ENCODE peak calls at places on chromosomes 5 and 9, in five cellular contexts. Q, W, M, L and E are unnamed samples.

GRCh38 chr5:198516-198915 is 7.2 kb downstream of the LRRC14B start:
- DNase-seq in Q (no peak), W (no peak), M (no peak), L (no peak), E (no peak)

GRCh38 chr9:124016152-124017063 is 4.8 kb downstream of the LHX2 start:
- DNase-seq in Q (no peak), W (no peak), M (no peak), L (no peak), E (no peak)

GRCh38 chr5:133423031-133423617 is 189.2 kb downstream of the FSTL4 start:
- DNase-seq in Q (no peak), W (no peak), M (no peak), L (no peak), E (no peak)

GRCh38 chr5:64612349-64612961 is 77.8 kb upstream of the SHISAL2B start:
- DNase-seq in Q (peak; percentile 53), W (peak; percentile 17), M (peak; percentile 84), L (peak; percentile 71), E (peak; percentile 36)

GRCh38 chr5:59361454-59361853 is 532.1 kb downstream of the PDE4D start:
- DNase-seq in Q (no peak), W (no peak), M (no peak), L (no peak), E (no peak)

GRCh38 chr5:137648361-137648760 is 87.5 kb downstream of the KLHL3 start:
- DNase-seq in Q (no peak), W (peak; percentile 54), M (no peak), L (no peak), E (no peak)

GRCh38 chr5:54087436-54087835 is 222.9 kb downstream of the ARL15 start:
- DNase-seq in Q (peak; percentile 91), W (no peak), M (peak; percentile 68), L (peak; percentile 65), E (no peak)

GRCh38 chr9:111926421-111926875 is 29.8 kb downstream of the UGCG start:
- DNase-seq in Q (peak; percentile 62), W (peak; percentile 2), M (peak; percentile 88), L (no peak), E (peak; percentile 99)

GRCh38 chr9:86185872-86186271 is 73.6 kb downstream of the C9orf153 start:
- DNase-seq in Q (no peak), W (peak; percentile 13), M (no peak), L (peak; percentile 21), E (no peak)

GRCh38 chr5:14061106-14061505 is 82.0 kb upstream of the TRIO start:
- DNase-seq in Q (no peak), W (no peak), M (no peak), L (no peak), E (peak; percentile 28)

GRCh38 chr5:40505031-40505430 is 174.7 kb upstream of the PTGER4 start:
- DNase-seq in Q (no peak), W (no peak), M (no peak), L (no peak), E (no peak)

GRCh38 chr5:179438041-179438441 is 92.8 kb upstream of the ADAMTS2 start:
- DNase-seq in Q (no peak), W (no peak), M (peak; percentile 13), L (no peak), E (no peak)

GRCh38 chr9:20786807-20787206 is 102.7 kb downstream of the FOCAD start:
- DNase-seq in Q (no peak), W (no peak), M (no peak), L (no peak), E (no peak)

GRCh38 chr5:147382776-147383175 is 127.1 kb downstream of the DPYSL3 start:
- DNase-seq in Q (peak; percentile 31), W (no peak), M (peak; percentile 27), L (peak; percentile 66), E (no peak)

GRCh38 chr9:134360897-134361296 is 34.6 kb downstream of the RXRA start:
- DNase-seq in Q (peak; percentile 47), W (no peak), M (peak; percentile 16), L (peak; percentile 90), E (no peak)

GRCh38 chr9:7358876-7359275 is 440.7 kb downstream of the DMAC1 start:
- DNase-seq in Q (no peak), W (no peak), M (peak; percentile 19), L (no peak), E (no peak)

GRCh38 chr9:14560194-14560593 is 133.0 kb downstream of the ZDHHC21 start:
- DNase-seq in Q (no peak), W (no peak), M (no peak), L (no peak), E (no peak)

GRCh38 chr9:72586388-72587160 is 65.2 kb downstream of the TMC1 start:
- DNase-seq in Q (peak; percentile 91), W (peak; percentile 4), M (peak; percentile 97), L (peak; percentile 88), E (peak; percentile 84)

GRCh38 chr5:172837640-172838039 is 3.6 kb downstream of the ERGIC1 start:
- DNase-seq in Q (no peak), W (no peak), M (no peak), L (no peak), E (no peak)

GRCh38 chr9:114117996-114118830 is 19.1 kb upstream of the KIF12 start:
- DNase-seq in Q (no peak), W (no peak), M (no peak), L (no peak), E (no peak)

GRCh38 chr9:28155067-28155466 is 581.8 kb upstream of the C9orf72 start:
- DNase-seq in Q (no peak), W (no peak), M (no peak), L (no peak), E (no peak)

GRCh38 chr5:143593723-143594122 is 190.2 kb upstream of the NR3C1 start:
- DNase-seq in Q (no peak), W (no peak), M (no peak), L (no peak), E (no peak)

GRCh38 chr5:454936-455335 is 12.0 kb downstream of the EXOC3 start:
- DNase-seq in Q (no peak), W (no peak), M (no peak), L (no peak), E (no peak)

GRCh38 chr5:60148356-60148755 is 254.8 kb upstream of the PDE4D start:
- DNase-seq in Q (peak; percentile 2), W (no peak), M (peak; percentile 15), L (peak; percentile 27), E (no peak)

GRCh38 chr5:56211298-56211865 is 21.7 kb downstream of the ANKRD55 start:
- DNase-seq in Q (peak; percentile 95), W (no peak), M (peak; percentile 96), L (peak; percentile 87), E (peak; percentile 72)

GRCh38 chr9:23557691-23558090 is 268.3 kb downstream of the ELAVL2 start:
- DNase-seq in Q (peak; percentile 5), W (no peak), M (no peak), L (no peak), E (no peak)

GRCh38 chr5:21834863-21835262 is 1018.3 kb downstream of the CDH12 start:
- DNase-seq in Q (no peak), W (no peak), M (no peak), L (no peak), E (no peak)

GRCh38 chr5:61293873-61294272 is 38.2 kb upstream of the ZSWIM6 start:
- DNase-seq in Q (no peak), W (no peak), M (no peak), L (no peak), E (no peak)

GRCh38 chr5:79759848-79760247 is 70.2 kb downstream of the CMYA5 start:
- DNase-seq in Q (no peak), W (no peak), M (no peak), L (no peak), E (no peak)

GRCh38 chr5:157670662-157671591 is at the start of gene C5orf52:
- DNase-seq in Q (peak; percentile 8), W (no peak), M (peak; percentile 20), L (peak; percentile 70), E (no peak)

GRCh38 chr5:96344678-96345612 is 88.1 kb downstream of the PCSK1 start:
- DNase-seq in Q (peak; percentile 82), W (peak; percentile 2), M (peak; percentile 94), L (peak; percentile 86), E (peak; percentile 83)

GRCh38 chr9:127765418-127765817 is 13.0 kb downstream of the SH2D3C start:
- DNase-seq in Q (no peak), W (no peak), M (no peak), L (no peak), E (no peak)

GRCh38 chr5:135066781-135067430 is 32.9 kb upstream of the PITX1 start:
- DNase-seq in Q (no peak), W (no peak), M (no peak), L (no peak), E (no peak)

GRCh38 chr5:147346006-147346561 is 111.3 kb downstream of the STK32A start:
- DNase-seq in Q (no peak), W (no peak), M (no peak), L (no peak), E (no peak)

GRCh38 chr5:115186794-115187193 is 17.1 kb upstream of the TRIM36 start:
- DNase-seq in Q (no peak), W (no peak), M (no peak), L (peak; percentile 32), E (no peak)

GRCh38 chr5:150458819-150459557 is 9.4 kb upstream of the RPS14 start:
- DNase-seq in Q (peak; percentile 59), W (peak; percentile 53), M (peak; percentile 55), L (peak; percentile 74), E (peak; percentile 76)

GRCh38 chr9:73753171-73753570 is 601.5 kb downstream of the ANXA1 start:
- DNase-seq in Q (no peak), W (no peak), M (peak; percentile 5), L (no peak), E (no peak)

GRCh38 chr9:126723807-126724172 is 81.0 kb upstream of the ZBTB43 start:
- DNase-seq in Q (no peak), W (no peak), M (no peak), L (no peak), E (no peak)